ENCODE peak calls at places on chromosomes 3 and 15, in ten cellular contexts. I, W, J, M, D, U, F, K, L and N are unnamed samples.

GRCh38 chr3:129276385-129276784 is 2.3 kb upstream of the HMCES start:
- DNase-seq in F (no peak), I (no peak), K (no peak), M (no peak), W (no peak), D (no peak), U (no peak), J (no peak), L (no peak), N (no peak)

GRCh38 chr3:42702066-42702951 is at the start of gene HHATL:
- DNase-seq in K (no peak), L (no peak), F (no peak), D (no peak), U (peak), I (no peak), J (no peak), M (no peak), W (no peak), N (peak)

GRCh38 chr3:124730129-124730919 is at the start of gene UMPS:
- DNase-seq in F (peak), J (peak), K (peak), M (peak), D (peak), I (peak), U (peak), L (peak), W (peak), N (peak)

GRCh38 chr15:78174398-78174797 is 25.2 kb downstream of the IDH3A start:
- DNase-seq in D (no peak), J (no peak), I (no peak), F (no peak), K (no peak), L (no peak), U (no peak), W (no peak), M (no peak), N (no peak)

GRCh38 chr3:11996500-11996899 is 7.7 kb upstream of the SYN2 start:
- DNase-seq in D (no peak), W (no peak), U (no peak), L (no peak), J (no peak), K (no peak), I (no peak), M (no peak), F (no peak), N (no peak)

GRCh38 chr3:37601832-37602231 is 259.8 kb upstream of the CTDSPL start:
- DNase-seq in M (peak), L (no peak), D (no peak), J (no peak), F (no peak), U (no peak), K (no peak), W (no peak), I (no peak), N (no peak)

GRCh38 chr15:20341901-20342605 is 199.5 kb downstream of the GOLGA6L6 start:
- DNase-seq in W (no peak), D (no peak), I (peak), J (peak), U (peak), K (peak), M (no peak), F (no peak), L (no peak), N (peak)

GRCh38 chr3:163622384-163622783 is 1455.9 kb downstream of the SI start:
- DNase-seq in D (no peak), I (no peak), J (no peak), U (no peak), L (no peak), F (peak), K (peak), W (no peak), M (no peak), N (no peak)